ENCODE peak calls at places on chromosomes 12 and 14, in seven cellular contexts. M is CD8-positive, alpha-beta memory T cell; K is uterus; P is Peyer's patch; D is PC-9; I is HCT116; Q is adipocyte. W is an unnamed sample.
A peak's percentile ranks its signal among the peaks of the same experiment; 100 is the strongest.

GRCh38 chr12:107571492-107571891 is 114.1 kb upstream of the PWP1 start:
- DNase-seq in K (no peak), M (no peak), P (no peak), Q (no peak), D (no peak), I (no peak), W (no peak)

GRCh38 chr14:88535149-88535548 is 19.7 kb downstream of the PTPN21 start:
- DNase-seq in K (no peak), D (no peak), M (no peak), P (no peak), I (no peak), Q (no peak), W (no peak)

GRCh38 chr14:93207468-93208308 is 632 bp downstream of the UBR7 start:
- DNase-seq in D (peak; percentile 51), M (no peak), K (no peak), P (peak; percentile 51), Q (peak; percentile 76), I (no peak), W (no peak)

GRCh38 chr14:76977793-76978730 is 50.4 kb downstream of the IRF2BPL start:
- DNase-seq in M (peak; percentile 84), K (peak; percentile 83), D (no peak), P (peak; percentile 70), Q (peak; percentile 26), I (no peak), W (peak; percentile 73)

GRCh38 chr12:43063642-43064041 is 474.1 kb upstream of the PRICKLE1 start:
- DNase-seq in Q (peak; percentile 81), P (no peak), D (no peak), I (no peak), K (no peak), M (no peak), W (no peak)

GRCh38 chr14:68939893-68940613 is 39.0 kb downstream of the ACTN1 start:
- DNase-seq in K (peak; percentile 80), M (no peak), Q (peak; percentile 88), P (no peak), D (peak; percentile 76), I (no peak), W (no peak)

GRCh38 chr12:101695698-101696097 is 1.7 kb upstream of the CHPT1 start:
- DNase-seq in M (no peak), P (no peak), D (no peak), I (no peak), K (no peak), Q (no peak), W (no peak)

GRCh38 chr12:79388006-79388405 is 302.8 kb downstream of the PAWR start:
- DNase-seq in D (no peak), I (no peak), Q (no peak), K (no peak), M (no peak), P (no peak), W (no peak)

GRCh38 chr12:128551266-128552025 is 272.3 kb downstream of the SLC15A4 start:
- DNase-seq in M (no peak), K (no peak), P (no peak), D (no peak), I (no peak), Q (no peak), W (no peak)

GRCh38 chr14:102594514-102595175 is 2.2 kb downstream of the RCOR1 start:
- DNase-seq in M (peak; percentile 60), Q (peak; percentile 90), K (peak; percentile 47), P (peak; percentile 82), I (peak; percentile 63), D (peak; percentile 76), W (peak; percentile 45)

GRCh38 chr12:112126000-112126431 is 656 bp downstream of the TRAFD1 start:
- DNase-seq in K (no peak), Q (peak; percentile 33), M (no peak), D (no peak), P (no peak), I (no peak), W (no peak)

GRCh38 chr12:69457433-69457832 is 12.8 kb upstream of the FRS2 start:
- DNase-seq in Q (no peak), M (no peak), P (no peak), I (no peak), D (no peak), K (no peak), W (no peak)

GRCh38 chr12:64665506-64665905 is 55.2 kb downstream of the RASSF3 start:
- DNase-seq in M (peak; percentile 71), I (no peak), P (peak; percentile 40), D (peak; percentile 15), Q (no peak), K (no peak), W (peak; percentile 74)

GRCh38 chr12:54240129-54240528 is 39.8 kb downstream of the CBX5 start:
- DNase-seq in D (no peak), K (no peak), Q (no peak), I (no peak), P (no peak), M (no peak), W (no peak)

GRCh38 chr12:12620730-12621315 is 9.1 kb downstream of the CREBL2 start:
- DNase-seq in M (no peak), D (no peak), Q (no peak), I (no peak), P (no peak), K (no peak), W (no peak)

GRCh38 chr14:100898465-100898864 is 5.1 kb downstream of the RTL1 start:
- DNase-seq in M (no peak), K (no peak), Q (no peak), P (no peak), D (no peak), I (no peak), W (no peak)

GRCh38 chr14:36671149-36671548 is 9.5 kb downstream of the PAX9 start:
- DNase-seq in I (no peak), D (no peak), K (no peak), M (no peak), P (no peak), Q (no peak), W (no peak)

DNA sequence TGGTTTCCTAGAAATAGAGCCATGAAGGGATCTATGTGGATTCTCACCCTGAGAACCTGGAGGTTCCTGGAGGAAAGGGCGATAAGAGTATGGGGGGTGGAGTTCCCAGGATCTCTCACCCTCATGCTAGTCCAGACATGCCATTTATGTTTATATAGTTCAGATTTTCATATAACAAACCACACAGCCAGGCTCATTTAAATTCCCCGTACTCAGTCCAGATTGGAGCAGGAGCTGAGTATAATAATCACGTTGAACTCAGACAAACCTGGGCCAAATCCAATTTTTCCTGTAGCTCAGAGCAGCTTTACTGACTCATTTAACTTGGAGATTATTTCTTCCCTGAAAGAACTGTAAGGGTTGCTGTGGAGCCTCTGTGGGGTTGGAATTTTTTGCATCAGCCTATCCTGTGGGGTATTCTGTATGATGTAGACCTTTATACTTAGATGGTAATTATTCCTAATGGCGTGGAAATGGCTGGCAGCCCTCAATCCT is 660.8 kb downstream of the TMEM121 start:
- DNase-seq in D (no peak), I (no peak), Q (no peak), K (no peak), P (no peak), M (no peak), W (no peak)
- H3K9me3 ChIP-seq in D (no peaks in the 10 kb centered on the region), I (peaks cover 3% of the 10 kb centered on the region), Q (no peaks in the 10 kb centered on the region), K (no peaks in the 10 kb centered on the region), P (no peaks in the 10 kb centered on the region), M (no peaks in the 10 kb centered on the region), W (no peaks in the 10 kb centered on the region)

DNA sequence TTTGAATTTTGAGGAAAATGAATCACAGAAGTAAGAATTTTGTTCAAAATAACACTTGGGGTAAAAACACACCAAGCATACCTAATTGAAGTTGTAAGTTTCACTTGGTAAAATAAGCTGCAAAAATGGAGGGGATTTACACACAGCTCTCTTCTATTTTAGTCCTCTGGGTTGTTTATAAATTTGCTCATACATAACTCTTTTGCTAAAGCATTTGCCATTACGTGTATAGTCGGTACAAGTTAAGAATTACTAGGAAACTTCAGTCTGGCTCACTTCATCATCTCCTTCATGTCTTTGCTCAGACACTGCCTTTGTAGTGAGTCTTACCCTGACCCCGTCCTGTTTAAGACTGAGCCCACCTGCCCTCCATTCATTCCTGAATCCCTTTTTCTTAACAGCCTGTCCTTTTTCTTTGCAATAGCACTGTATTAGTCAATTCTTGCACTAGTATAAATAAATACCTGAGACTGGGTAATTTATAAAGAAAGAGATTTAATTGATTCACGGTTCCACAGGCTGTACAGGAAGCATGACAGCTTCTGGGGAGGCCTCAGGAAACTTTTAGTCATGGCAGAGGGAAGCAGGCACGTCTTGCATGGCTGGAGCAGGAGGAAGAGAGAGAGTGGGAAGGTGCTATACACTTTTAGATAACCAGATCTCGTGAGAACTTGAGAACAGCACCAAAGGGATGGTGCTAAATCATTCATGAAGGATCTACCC is 451.1 kb downstream of the PCNX1 start:
- DNase-seq in I (no peak), Q (no peak), D (no peak), P (no peak), K (no peak), M (no peak), W (no peak)
- H3K4me1 ChIP-seq in I (no peaks in the 10 kb centered on the region), Q (peaks cover 27% of the 10 kb centered on the region), D (peaks cover 14% of the 10 kb centered on the region), P (peaks cover 19% of the 10 kb centered on the region), K (peaks cover 5% of the 10 kb centered on the region), M (no peaks in the 10 kb centered on the region), W (peaks cover 5% of the 10 kb centered on the region)

DNA sequence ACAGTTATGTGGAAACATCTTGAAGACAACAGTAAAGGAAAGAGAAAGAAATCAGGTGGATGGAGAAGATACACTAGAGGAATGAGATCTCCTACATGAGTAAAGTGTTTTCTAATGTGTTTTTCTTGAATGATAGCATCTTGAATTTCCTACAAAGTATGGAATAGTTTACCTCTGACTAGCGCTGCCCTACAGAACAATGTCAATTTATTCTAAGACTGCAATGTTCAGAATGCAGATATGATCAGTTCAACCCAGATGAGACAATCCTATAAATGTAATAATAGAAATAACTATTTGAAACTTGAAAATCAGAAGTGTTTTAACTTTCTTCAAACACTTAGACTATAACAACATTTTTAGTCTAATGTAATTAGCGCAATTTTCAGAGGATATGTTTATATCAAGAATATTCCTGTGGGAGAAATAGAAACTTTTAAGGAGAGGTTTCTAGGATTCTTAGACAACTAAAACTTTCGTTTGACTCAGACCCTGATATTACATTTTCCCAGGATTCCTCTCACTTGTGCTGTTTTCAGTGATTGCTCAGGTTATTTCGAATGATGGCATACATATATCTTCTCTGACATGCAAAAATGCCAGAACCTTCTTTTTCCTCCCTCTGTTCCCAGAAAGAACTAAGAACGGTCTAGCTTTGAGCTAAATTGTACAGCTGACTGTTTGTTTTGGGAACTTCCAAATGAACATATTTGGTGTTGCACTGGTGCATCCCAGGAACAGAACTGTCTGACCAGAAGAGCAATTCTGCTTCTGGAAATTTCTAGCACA is 1017.4 kb downstream of the DIO2 start:
- DNase-seq in M (no peak), I (no peak), K (no peak), Q (no peak), P (no peak), D (no peak), W (no peak)
- H3K9me3 ChIP-seq in M (no peaks in the 10 kb centered on the region), I (peaks cover 17% of the 10 kb centered on the region), K (no peaks in the 10 kb centered on the region), Q (no peaks in the 10 kb centered on the region), P (no peaks in the 10 kb centered on the region), D (no peaks in the 10 kb centered on the region), W (no peaks in the 10 kb centered on the region)

GRCh38 chr12:116597886-116598285 is 38.7 kb downstream of the MAP1LC3B2 start:
- DNase-seq in Q (peak; percentile 12), K (no peak), D (no peak), I (no peak), P (no peak), M (no peak), W (no peak)

GRCh38 chr12:116594325-116595038 is 35.3 kb downstream of the MAP1LC3B2 start:
- DNase-seq in Q (no peak), P (peak; percentile 72), I (no peak), D (no peak), K (no peak), M (no peak), W (peak; percentile 56)

GRCh38 chr12:116592731-116593130 is 33.5 kb downstream of the MAP1LC3B2 start:
- DNase-seq in I (no peak), K (no peak), D (no peak), M (no peak), Q (peak; percentile 45), P (no peak), W (no peak)

GRCh38 chr12:116595186-116595585 is 36.0 kb downstream of the MAP1LC3B2 start:
- DNase-seq in P (no peak), D (no peak), K (no peak), Q (peak; percentile 90), M (no peak), I (no peak), W (no peak)

GRCh38 chr12:116595672-116596071 is 36.5 kb downstream of the MAP1LC3B2 start:
- DNase-seq in K (no peak), I (no peak), Q (no peak), P (no peak), M (no peak), D (no peak), W (no peak)
- H3K4me1 ChIP-seq in K (no peaks in the 10 kb centered on the region), I (peaks cover 48% of the 10 kb centered on the region), Q (peaks cover 57% of the 10 kb centered on the region), P (peaks cover 27% of the 10 kb centered on the region), M (peaks cover 36% of the 10 kb centered on the region), D (peaks cover 6% of the 10 kb centered on the region), W (peaks cover 39% of the 10 kb centered on the region)

W was measured in CD4-positive, alpha-beta memory T cell.